ENCODE peak calls at places on chromosomes 16 and 17, in nine cellular contexts. H, X, W, K, F, V, D, N and A are unnamed samples.

GRCh38 chr16:11379420-11379819 is 34.2 kb downstream of the RMI2 start:
- DNase-seq in V (no peak), K (no peak), W (peak; percentile 84), H (no peak), F (no peak), D (no peak), N (peak; percentile 69), X (peak; percentile 34), A (no peak)

GRCh38 chr17:1506649-1507254 is 9.7 kb downstream of the INPP5K start:
- DNase-seq in N (no peak), F (peak; percentile 64), K (no peak), H (no peak), D (no peak), X (no peak), V (no peak), W (no peak), A (no peak)

GRCh38 chr16:10668322-10669045 is 26.2 kb downstream of the TEKT5 start:
- DNase-seq in H (peak; percentile 14), K (no peak), D (no peak), W (no peak), V (no peak), X (no peak), N (peak; percentile 11), F (no peak), A (peak; percentile 25)

GRCh38 chr16:70725912-70726828 is 40.3 kb upstream of the MTSS2 start:
- DNase-seq in H (peak; percentile 38), N (no peak), V (no peak), K (no peak), X (no peak), F (peak; percentile 82), D (peak; percentile 85), W (no peak), A (no peak)

GRCh38 chr16:66107661-66108060 is 258.8 kb upstream of the CDH5 start:
- DNase-seq in N (no peak), K (no peak), D (no peak), X (no peak), W (no peak), F (no peak), H (no peak), V (no peak), A (peak; percentile 76)

GRCh38 chr16:77599793-77600415 is 122.4 kb upstream of the NUDT7 start:
- DNase-seq in K (no peak), F (no peak), N (peak; percentile 14), W (no peak), V (no peak), H (peak; percentile 28), X (no peak), D (no peak), A (peak; percentile 78)

GRCh38 chr17:7466644-7467341 is 12.6 kb downstream of the ZBTB4 start:
- DNase-seq in N (no peak), D (no peak), H (no peak), F (peak; percentile 87), W (no peak), K (no peak), V (no peak), X (peak; percentile 93), A (peak; percentile 49)

GRCh38 chr16:35239561-35239960 is 1780.1 kb downstream of the TP53TG3F start:
- DNase-seq in V (no peak), N (no peak), X (no peak), H (no peak), F (no peak), K (no peak), W (no peak), D (no peak), A (no peak)

GRCh38 chr16:90012978-90013745 is 6.1 kb downstream of the DBNDD1 start:
- DNase-seq in X (no peak), W (no peak), V (no peak), N (no peak), K (no peak), D (no peak), H (no peak), F (no peak), A (no peak)

GRCh38 chr16:58413359-58413758 is 21.1 kb downstream of the GINS3 start:
- DNase-seq in N (no peak), W (no peak), V (no peak), F (no peak), H (no peak), D (no peak), K (no peak), X (no peak), A (no peak)

GRCh38 chr17:55332296-55333041 is 67.7 kb downstream of the HLF start:
- DNase-seq in F (no peak), D (no peak), K (no peak), V (no peak), X (no peak), H (no peak), W (no peak), N (no peak), A (no peak)

GRCh38 chr16:85172465-85173071 is 60.3 kb upstream of the CIBAR2 start:
- DNase-seq in N (no peak), H (no peak), F (no peak), W (no peak), D (no peak), X (peak; percentile 79), V (peak; percentile 26), K (no peak), A (no peak)

GRCh38 chr16:7765079-7765550 is 432.5 kb downstream of the RBFOX1 start:
- DNase-seq in N (no peak), D (no peak), F (no peak), K (no peak), X (no peak), W (no peak), V (no peak), H (no peak), A (no peak)

GRCh38 chr17:38712593-38712992 is 7.5 kb downstream of the MLLT6 start:
- DNase-seq in K (no peak), D (no peak), X (no peak), N (no peak), H (no peak), W (no peak), F (no peak), V (no peak), A (no peak)

GRCh38 chr16:29029168-29029994 is 44.5 kb downstream of the LAT start:
- DNase-seq in H (no peak), X (peak; percentile 78), V (no peak), N (peak; percentile 97), D (no peak), W (peak; percentile 94), F (peak; percentile 34), K (peak; percentile 39), A (peak; percentile 96)

GRCh38 chr16:30786115-30786935 is 680 bp downstream of the ZNF629 start:
- DNase-seq in W (no peak), K (no peak), F (peak; percentile 41), V (peak; percentile 19), D (no peak), X (no peak), N (peak; percentile 14), H (peak; percentile 40), A (peak; percentile 77)

GRCh38 chr17:18974407-18975149 is 22.6 kb downstream of the SLC5A10 start:
- DNase-seq in X (no peak), V (no peak), F (no peak), W (no peak), N (peak; percentile 72), D (no peak), H (no peak), K (no peak), A (no peak)

GRCh38 chr16:30839523-30840227 is 52.7 kb upstream of the ZNF629 start:
- DNase-seq in K (no peak), N (no peak), H (no peak), W (no peak), X (no peak), D (no peak), F (no peak), V (no peak), A (peak; percentile 9)

GRCh38 chr17:6455321-6455705 is 11.1 kb downstream of the PIMREG start:
- DNase-seq in K (no peak), F (no peak), D (no peak), N (peak; percentile 38), W (peak; percentile 76), H (peak; percentile 23), X (peak; percentile 79), V (peak; percentile 2), A (peak; percentile 36)

GRCh38 chr16:2813661-2814288 is 3.3 kb upstream of the PRSS21 start:
- DNase-seq in X (peak; percentile 49), D (no peak), H (no peak), W (peak; percentile 42), K (no peak), N (no peak), F (no peak), V (no peak), A (no peak)

GRCh38 chr16:12586701-12587100 is 217.0 kb downstream of the CPPED1 start:
- DNase-seq in D (no peak), N (no peak), F (no peak), X (peak; percentile 51), K (no peak), V (no peak), W (peak; percentile 25), H (no peak), A (no peak)

GRCh38 chr17:71402661-71403141 is 718.1 kb upstream of the SOX9 start:
- DNase-seq in F (no peak), D (no peak), K (no peak), V (no peak), W (no peak), N (no peak), X (no peak), H (no peak), A (no peak)

GRCh38 chr17:39196820-39197331 is 593 bp downstream of the CACNB1 start:
- DNase-seq in H (no peak), K (no peak), W (no peak), V (no peak), D (no peak), N (no peak), X (peak; percentile 83), F (no peak), A (no peak)

GRCh38 chr17:76994237-76994637 is 126.0 kb downstream of the MGAT5B start:
- DNase-seq in X (no peak), W (no peak), V (no peak), H (no peak), D (no peak), N (no peak), F (peak; percentile 31), K (no peak), A (no peak)

GRCh38 chr17:42018339-42018738 is 1.1 kb upstream of the DNAJC7 start:
- DNase-seq in D (no peak), K (no peak), H (no peak), X (no peak), F (no peak), W (no peak), N (no peak), V (no peak), A (no peak)

GRCh38 chr17:27284811-27285415 is 9.0 kb upstream of the WSB1 start:
- DNase-seq in K (no peak), V (no peak), H (no peak), W (no peak), N (no peak), D (no peak), F (no peak), X (no peak), A (no peak)

GRCh38 chr17:20121359-20122235 is 112.4 kb downstream of the SPECC1 start:
- DNase-seq in F (peak; percentile 59), V (peak; percentile 1), D (peak; percentile 89), N (peak; percentile 63), X (peak; percentile 82), W (peak; percentile 88), H (peak; percentile 72), K (peak; percentile 21), A (peak; percentile 72)

GRCh38 chr16:30659507-30660423 is 1.5 kb downstream of the FBRS start:
- DNase-seq in W (peak; percentile 81), D (no peak), K (no peak), H (no peak), V (no peak), N (peak; percentile 64), F (peak; percentile 58), X (peak; percentile 80), A (peak; percentile 17)